ENCODE peak calls at places on chromosomes 3 and 15, in ten cellular contexts. J is iPS-NIHi11; P is substantia nigra; E is left ventricle myocardium inferior; H is caudate nucleus; O is pancreas; V is CD4-positive, alpha-beta T cell; R is GM19239; L is NCI-H774; K is CD8-positive, alpha-beta T cell. B is an unnamed sample.
A peak's percentile ranks its signal among the peaks of the same experiment; 100 is the strongest.

GRCh38 chr3:39383913-39384664 is 919 bp downstream of the SLC25A38 start:
- DNase-seq in J (peak; percentile 99), P (no peak), E (peak; percentile 97), H (no peak), O (peak; percentile 99), V (peak; percentile 95), R (peak; percentile 85), L (no peak), K (peak; percentile 92), B (peak; percentile 99)

GRCh38 chr3:171462224-171462623 is 2.0 kb upstream of the TNIK start:
- DNase-seq in J (peak; percentile 80), P (no peak), E (no peak), H (no peak), O (no peak), V (no peak), R (no peak), L (no peak), K (no peak), B (no peak)

GRCh38 chr3:42557849-42558248 is 23.9 kb downstream of the SEC22C start:
- DNase-seq in J (no peak), P (no peak), E (no peak), H (no peak), O (no peak), V (peak; percentile 36), R (no peak), L (no peak), K (no peak), B (no peak)

GRCh38 chr3:56987238-56987932 is 73.1 kb upstream of the SPATA12 start:
- DNase-seq in J (peak; percentile 35), P (no peak), E (no peak), H (no peak), O (no peak), V (no peak), R (no peak), L (no peak), K (no peak), B (no peak)

GRCh38 chr3:169666501-169667379 is 3.2 kb upstream of the MECOM start:
- DNase-seq in J (peak; percentile 33), P (no peak), E (no peak), H (no peak), O (peak; percentile 93), V (no peak), R (no peak), L (no peak), K (no peak), B (no peak)

GRCh38 chr3:125052671-125053303 is 3.0 kb downstream of the HEG1 start:
- DNase-seq in J (no peak), P (no peak), E (no peak), H (no peak), O (no peak), V (no peak), R (no peak), L (no peak), K (no peak), B (peak; percentile 61)

GRCh38 chr3:143242101-143242500 is 122.5 kb downstream of the CHST2 start:
- DNase-seq in J (no peak), P (no peak), E (no peak), H (no peak), O (no peak), V (no peak), R (no peak), L (no peak), K (no peak), B (no peak)

GRCh38 chr3:190709351-190709773 is 153.1 kb downstream of the GMNC start:
- DNase-seq in J (peak; percentile 30), P (no peak), E (no peak), H (no peak), O (no peak), V (no peak), R (no peak), L (no peak), K (no peak), B (no peak)

GRCh38 chr3:49410844-49411549 is 779 bp downstream of the RHOA start:
- DNase-seq in J (no peak), P (no peak), E (no peak), H (no peak), O (no peak), V (no peak), R (no peak), L (no peak), K (no peak), B (no peak)

GRCh38 chr3:62145086-62145757 is 228.1 kb downstream of the FEZF2 start:
- DNase-seq in J (no peak), P (no peak), E (no peak), H (no peak), O (no peak), V (no peak), R (no peak), L (no peak), K (no peak), B (no peak)

GRCh38 chr15:57144448-57144847 is 226.0 kb downstream of the TCF12 start:
- DNase-seq in J (no peak), P (no peak), E (no peak), H (no peak), O (no peak), V (no peak), R (no peak), L (no peak), K (no peak), B (no peak)

GRCh38 chr3:124586126-124587052 is 143.9 kb upstream of the UMPS start:
- DNase-seq in J (peak; percentile 31), P (no peak), E (no peak), H (no peak), O (peak; percentile 52), V (no peak), R (no peak), L (no peak), K (no peak), B (no peak)

GRCh38 chr3:45711936-45712335 is 22.7 kb downstream of the SACM1L start:
- DNase-seq in J (no peak), P (no peak), E (no peak), H (no peak), O (no peak), V (no peak), R (no peak), L (no peak), K (no peak), B (no peak)

GRCh38 chr15:73934281-73934680 is 8.0 kb downstream of the LOXL1 start:
- DNase-seq in J (no peak), P (no peak), E (no peak), H (no peak), O (peak; percentile 88), V (no peak), R (no peak), L (no peak), K (no peak), B (no peak)

GRCh38 chr3:190306513-190307163 is 15.6 kb downstream of the CLDN1 start:
- DNase-seq in J (no peak), P (no peak), E (no peak), H (no peak), O (no peak), V (no peak), R (no peak), L (peak; percentile 89), K (no peak), B (no peak)